ENCODE peak calls at places on chromosomes 13 and 19, in four cellular contexts. One of them, this sample, is unnamed.

GRCh38 chr13:24135674-24136300 is 24.7 kb upstream of the SPATA13 start:
- DNase-seq in WTC11: no peak
- DNase-seq in K562: no peak
- DNase-seq in GM12878: no peak
- DNase-seq in this sample: no peak

GRCh38 chr19:54653181-54653809 is 9.5 kb upstream of the LILRB4 start:
- DNase-seq in WTC11: no peak
- DNase-seq in K562: peak
- DNase-seq in GM12878: no peak
- DNase-seq in this sample: peak

GRCh38 chr19:3474015-3474414 is 6.3 kb downstream of the SMIM24 start:
- DNase-seq in K562: no peak
- DNase-seq in GM12878: no peak
- DNase-seq in WTC11: no peak
- DNase-seq in this sample: no peak

GRCh38 chr19:1211494-1212234 is 6.1 kb downstream of the STK11 start:
- DNase-seq in K562: peak
- DNase-seq in WTC11: peak
- DNase-seq in GM12878: no peak
- DNase-seq in this sample: no peak

GRCh38 chr13:76210262-76210661 is 574.1 kb downstream of the LMO7 start:
- DNase-seq in K562: no peak
- DNase-seq in GM12878: no peak
- DNase-seq in WTC11: no peak
- DNase-seq in this sample: no peak

GRCh38 chr13:24660023-24660806 is 20.0 kb upstream of the ATP12A start:
- DNase-seq in K562: no peak
- DNase-seq in WTC11: no peak
- DNase-seq in GM12878: no peak
- DNase-seq in this sample: no peak

GRCh38 chr13:50156140-50156539 is 140.9 kb downstream of the KCNRG start:
- DNase-seq in GM12878: no peak
- DNase-seq in K562: no peak
- DNase-seq in WTC11: no peak
- DNase-seq in this sample: peak

GRCh38 chr13:110455941-110456340 is 105.6 kb downstream of the RAB20 start:
- DNase-seq in GM12878: no peak
- DNase-seq in WTC11: peak
- DNase-seq in K562: peak
- DNase-seq in this sample: peak

GRCh38 chr19:18541258-18541991 is 1.9 kb downstream of the FKBP8 start:
- DNase-seq in GM12878: no peak
- DNase-seq in WTC11: no peak
- DNase-seq in K562: peak
- DNase-seq in this sample: no peak

GRCh38 chr13:24341439-24341838 is 32.1 kb downstream of the C1QTNF9 start:
- DNase-seq in WTC11: no peak
- DNase-seq in GM12878: no peak
- DNase-seq in K562: no peak
- DNase-seq in this sample: no peak

GRCh38 chr19:40798997-40799557 is at the start of gene EGLN2:
- DNase-seq in WTC11: no peak
- DNase-seq in GM12878: no peak
- DNase-seq in K562: peak
- DNase-seq in this sample: no peak

GRCh38 chr13:21054313-21054712 is 7.1 kb downstream of the LATS2 start:
- DNase-seq in K562: no peak
- DNase-seq in GM12878: no peak
- DNase-seq in WTC11: no peak
- DNase-seq in this sample: no peak

GRCh38 chr13:41411536-41411935 is 45.8 kb upstream of the RGCC start:
- DNase-seq in GM12878: no peak
- DNase-seq in WTC11: peak
- DNase-seq in K562: no peak
- DNase-seq in this sample: peak

GRCh38 chr13:59776924-59777690 is 386.6 kb downstream of the DIAPH3 start:
- DNase-seq in K562: no peak
- DNase-seq in GM12878: peak
- DNase-seq in WTC11: no peak
- DNase-seq in this sample: no peak

GRCh38 chr13:113836917-113837553 is 26.8 kb downstream of the GAS6 start:
- DNase-seq in K562: no peak
- DNase-seq in GM12878: no peak
- DNase-seq in WTC11: no peak
- DNase-seq in this sample: no peak

GRCh38 chr19:32869369-32870153 is at the start of gene SLC7A9:
- DNase-seq in K562: no peak
- DNase-seq in GM12878: no peak
- DNase-seq in WTC11: no peak
- DNase-seq in this sample: peak

GRCh38 chr19:14554382-14554812 is 17.5 kb downstream of the NDUFB7 start:
- DNase-seq in GM12878: no peak
- DNase-seq in WTC11: no peak
- DNase-seq in K562: no peak
- DNase-seq in this sample: peak

GRCh38 chr19:29264897-29265296 is 51.9 kb upstream of the UQCRFS1 start:
- DNase-seq in K562: no peak
- DNase-seq in GM12878: no peak
- DNase-seq in WTC11: no peak
- DNase-seq in this sample: no peak

GRCh38 chr19:7292352-7292949 is 1.8 kb downstream of the INSR start:
- DNase-seq in K562: no peak
- DNase-seq in WTC11: no peak
- DNase-seq in GM12878: no peak
- DNase-seq in this sample: no peak

DNA sequence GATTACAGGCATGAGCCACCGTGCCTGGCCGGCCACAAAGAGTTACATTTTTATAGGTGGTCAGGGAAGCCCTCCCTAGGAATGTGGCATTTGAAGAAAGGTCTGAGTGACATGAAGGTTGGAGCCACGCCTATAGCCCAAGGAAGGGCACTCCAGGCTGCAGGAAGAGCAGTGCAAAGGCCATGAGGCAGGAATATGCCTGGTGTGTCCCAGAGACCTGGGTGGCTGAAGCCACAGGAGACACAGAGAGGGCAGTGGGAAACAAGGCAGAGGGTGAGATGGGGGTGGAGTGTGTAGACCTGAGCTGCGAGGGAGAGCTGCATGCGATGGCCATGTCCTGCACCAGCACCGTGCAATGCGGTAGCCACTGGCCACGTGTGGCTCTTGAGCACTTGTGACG is 4.9 kb downstream of the PNMA8B start:
- DNase-seq in K562: no peak
- DNase-seq in GM12878: no peak
- DNase-seq in WTC11: no peak
- DNase-seq in this sample: no peak
- TF ChIP-seq NR2C2 in K562: no peak
- TF ChIP-seq NR2C2 in GM12878: no peak
- TF ChIP-seq NR2C2 in WTC11: no peak
- TF ChIP-seq NR2C2 in this sample: no peak

DNA sequence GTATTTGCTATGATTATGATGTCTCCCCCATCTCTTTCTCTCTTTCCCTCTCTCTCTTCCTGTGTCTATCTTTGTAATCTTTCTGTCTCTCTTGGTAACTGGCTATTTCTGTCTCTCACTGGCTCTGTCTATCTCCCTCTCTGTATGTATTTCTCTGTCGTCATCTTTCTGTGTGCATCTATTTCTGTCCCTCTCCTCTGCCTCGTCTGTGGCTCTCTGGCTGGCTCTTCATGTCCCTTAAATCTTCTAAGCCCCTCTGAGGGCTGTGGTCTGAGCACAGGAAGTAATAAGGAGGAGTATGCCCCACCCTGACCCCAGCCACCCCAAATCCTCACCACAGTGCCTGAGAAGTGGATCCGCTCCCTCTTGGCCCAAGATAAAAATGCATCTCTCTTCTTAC is 104.4 kb downstream of the DNAJC15 start:
- DNase-seq in WTC11: no peak
- DNase-seq in GM12878: no peak
- DNase-seq in K562: no peak
- DNase-seq in this sample: no peak
- TF ChIP-seq NR2C2 in WTC11: no peak
- TF ChIP-seq NR2C2 in GM12878: no peak
- TF ChIP-seq NR2C2 in K562: no peak
- TF ChIP-seq NR2C2 in this sample: no peak

DNA sequence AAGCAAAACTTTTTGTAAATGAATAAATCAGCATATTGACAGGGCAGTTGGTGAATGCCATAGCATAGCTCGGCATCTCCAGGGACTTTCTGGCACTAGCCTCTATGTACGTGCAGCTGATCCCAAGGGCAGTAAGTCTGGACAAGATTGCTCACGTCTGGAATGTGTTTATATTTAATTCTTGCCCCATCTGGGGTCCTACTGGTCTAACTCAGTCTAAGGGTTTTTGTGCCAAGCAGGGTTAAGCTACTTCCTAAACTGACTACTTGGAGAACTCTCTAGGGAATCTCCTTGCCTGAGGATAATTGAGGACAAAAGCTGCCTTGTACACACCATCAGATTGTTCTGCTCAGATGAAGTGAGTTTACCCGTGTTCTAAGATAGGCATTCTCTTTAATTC is 358.1 kb downstream of the MYO16 start:
- DNase-seq in K562: no peak
- DNase-seq in WTC11: no peak
- DNase-seq in GM12878: no peak
- DNase-seq in this sample: no peak
- TF ChIP-seq NR2C2 in K562: no peak
- TF ChIP-seq NR2C2 in WTC11: no peak
- TF ChIP-seq NR2C2 in GM12878: no peak
- TF ChIP-seq NR2C2 in this sample: no peak

DNA sequence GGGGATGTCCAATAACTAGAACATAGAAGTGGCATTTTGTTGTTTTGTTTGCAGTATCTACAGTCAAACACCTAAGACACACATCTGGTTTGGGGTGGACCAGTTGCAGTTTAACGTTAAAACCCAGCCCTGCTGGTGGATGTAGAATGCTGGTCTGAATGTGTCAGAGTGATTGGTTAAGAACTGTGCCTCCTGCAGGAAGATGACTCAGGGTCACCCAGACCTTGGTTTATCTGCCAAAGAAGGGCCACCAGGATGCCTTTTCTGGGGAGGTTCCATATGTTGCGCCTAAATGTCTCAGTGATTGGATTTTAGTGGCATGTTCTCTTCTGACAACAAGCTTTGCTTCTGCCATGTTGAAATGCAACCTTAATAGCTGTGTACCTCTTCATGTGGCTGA is 23.1 kb downstream of the ZNF536 start:
- DNase-seq in WTC11: no peak
- DNase-seq in K562: no peak
- DNase-seq in GM12878: no peak
- DNase-seq in this sample: no peak
- TF ChIP-seq NR2C2 in WTC11: no peak
- TF ChIP-seq NR2C2 in K562: no peak
- TF ChIP-seq NR2C2 in GM12878: no peak
- TF ChIP-seq NR2C2 in this sample: no peak

GRCh38 chr19:58097349-58097748 is 682 bp downstream of the ZSCAN18 start:
- DNase-seq in GM12878: no peak
- DNase-seq in K562: no peak
- DNase-seq in WTC11: no peak
- DNase-seq in this sample: no peak
- TF ChIP-seq NR2C2 in GM12878: no peak
- TF ChIP-seq NR2C2 in K562: no peak
- TF ChIP-seq NR2C2 in WTC11: no peak
- TF ChIP-seq NR2C2 in this sample: no peak

GRCh38 chr19:16118489-16119033 is 6.9 kb downstream of the RAB8A start:
- DNase-seq in GM12878: peak
- DNase-seq in WTC11: no peak
- DNase-seq in K562: no peak
- DNase-seq in this sample: no peak
- TF ChIP-seq NR2C2 in GM12878: no peak
- TF ChIP-seq NR2C2 in WTC11: no peak
- TF ChIP-seq NR2C2 in K562: no peak
- TF ChIP-seq NR2C2 in this sample: no peak

DNA sequence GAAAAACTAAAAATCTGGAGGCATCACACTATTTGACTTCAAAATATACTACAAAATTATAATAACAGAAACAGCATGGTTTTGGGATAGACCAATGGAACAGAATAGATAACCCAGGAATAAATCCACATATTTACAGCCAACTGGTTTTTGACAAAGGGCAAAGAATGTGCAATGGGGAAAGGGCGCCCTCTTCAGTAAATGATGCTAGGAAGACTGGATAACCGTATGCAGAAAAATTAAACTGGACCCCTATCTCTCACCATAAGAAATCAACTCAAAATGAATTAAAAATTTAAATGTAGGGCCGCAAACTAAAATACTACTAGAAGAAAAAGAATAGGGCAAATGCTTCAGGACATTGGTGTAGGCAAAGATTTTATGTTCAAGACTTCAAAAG is 440.5 kb upstream of the SGCG start:
- DNase-seq in K562: no peak
- DNase-seq in GM12878: no peak
- DNase-seq in WTC11: peak
- DNase-seq in this sample: no peak
- TF ChIP-seq NR2C2 in K562: no peak
- TF ChIP-seq NR2C2 in GM12878: no peak
- TF ChIP-seq NR2C2 in WTC11: no peak
- TF ChIP-seq NR2C2 in this sample: no peak